ENCODE peak calls at places on chromosomes 4 and X, in nine cellular contexts. O, T, L, V, F, Q, J, N and M are unnamed samples. For H3K4me1, the result is how much of the 10 kb centered on the place peaks cover.

GRCh38 chr4:5370286-5370685 is 319.0 kb downstream of the STK32B start:
- DNase-seq in L (no peak), J (no peak), T (no peak), V (no peak), F (no peak), N (no peak), O (no peak), Q (no peak), M (no peak)

GRCh38 chr4:81314196-81314896 is 99.3 kb upstream of the PRKG2 start:
- DNase-seq in V (no peak), T (peak), L (peak), N (no peak), Q (no peak), F (no peak), O (peak), J (no peak), M (peak)

GRCh38 chrX:36344301-36344700 is 424.8 kb downstream of the CFAP47 start:
- DNase-seq in J (no peak), N (no peak), T (no peak), F (no peak), O (no peak), V (no peak), L (no peak), Q (no peak), M (no peak)

GRCh38 chr4:150116506-150116905 is 38.3 kb downstream of the DCLK2 start:
- DNase-seq in Q (no peak), T (no peak), F (no peak), L (no peak), O (no peak), N (no peak), V (no peak), J (no peak), M (no peak)

GRCh38 chr4:76955187-76955586 is 5.6 kb downstream of the SEPTIN11 start:
- DNase-seq in V (no peak), J (no peak), O (no peak), Q (no peak), N (no peak), T (no peak), L (peak), F (no peak), M (no peak)

GRCh38 chr4:52106701-52107100 is 55.6 kb downstream of the SPATA18 start:
- DNase-seq in T (no peak), F (no peak), J (no peak), L (no peak), V (no peak), O (no peak), N (no peak), Q (no peak), M (no peak)

GRCh38 chr4:77818667-77819408 is at the start of gene CNOT6L:
- DNase-seq in O (peak), Q (peak), T (peak), N (peak), F (peak), V (peak), J (peak), L (peak), M (peak)

GRCh38 chr4:72112514-72113156 is 80.8 kb downstream of the NPFFR2 start:
- DNase-seq in Q (no peak), N (peak), O (no peak), F (no peak), V (no peak), T (no peak), L (peak), J (no peak), M (peak)

GRCh38 chrX:115689931-115690330 is 129.0 kb downstream of the PLS3 start:
- DNase-seq in J (no peak), T (no peak), V (no peak), O (no peak), Q (no peak), N (no peak), F (no peak), L (peak), M (no peak)

GRCh38 chr4:121070696-121071639 is 1.4 kb downstream of the NDNF start:
- DNase-seq in V (no peak), Q (no peak), F (peak), N (no peak), L (peak), O (peak), J (no peak), T (peak), M (no peak)

GRCh38 chr4:2370597-2371320 is 47.7 kb downstream of the ZFYVE28 start:
- DNase-seq in T (no peak), J (no peak), Q (no peak), O (no peak), F (no peak), N (no peak), V (no peak), L (no peak), M (no peak)

GRCh38 chrX:45710081-45710801 is 509.6 kb upstream of the DIPK2B start:
- DNase-seq in J (no peak), O (no peak), F (no peak), V (no peak), Q (no peak), T (no peak), L (peak), N (no peak), M (no peak)

GRCh38 chrX:136635235-136635634 is 12.7 kb upstream of the CD40LG start:
- DNase-seq in L (no peak), O (no peak), J (no peak), N (no peak), V (no peak), Q (no peak), T (no peak), F (no peak), M (peak)

GRCh38 chr4:116668190-116668589 is 417.2 kb downstream of the TRAM1L1 start:
- DNase-seq in N (no peak), L (no peak), Q (no peak), T (no peak), F (no peak), J (no peak), O (no peak), V (no peak), M (no peak)

GRCh38 chr4:4941741-4942140 is 77.5 kb downstream of the CYTL1 start:
- DNase-seq in F (no peak), J (no peak), N (no peak), V (no peak), L (no peak), Q (no peak), O (no peak), T (no peak), M (no peak)

GRCh38 chr4:177778623-177779022 is 336.4 kb upstream of the AGA start:
- DNase-seq in L (no peak), F (no peak), V (no peak), Q (no peak), J (no peak), O (no peak), T (no peak), N (no peak), M (no peak)

GRCh38 chrX:19906293-19906692 is 18.9 kb upstream of the SH3KBP1 start:
- DNase-seq in F (no peak), J (no peak), T (no peak), Q (no peak), N (no peak), L (no peak), O (peak), V (no peak), M (no peak)

GRCh38 chr4:177554966-177555574 is 112.8 kb upstream of the AGA start:
- DNase-seq in J (no peak), N (peak), F (no peak), Q (no peak), V (no peak), L (peak), O (peak), T (no peak), M (peak)

GRCh38 chr4:63717384-63717783 is 691.9 kb downstream of the TECRL start:
- DNase-seq in N (peak), Q (no peak), L (peak), O (no peak), V (no peak), J (no peak), T (no peak), F (no peak), M (peak)

GRCh38 chrX:64204701-64205440 is 637 bp downstream of the AMER1 start:
- DNase-seq in Q (peak), N (peak), F (peak), V (no peak), J (peak), L (peak), T (peak), O (peak), M (peak)

GRCh38 chr4:141497627-141498026 is 138.8 kb upstream of the IL15 start:
- DNase-seq in Q (no peak), O (no peak), F (no peak), T (no peak), N (no peak), V (no peak), J (no peak), L (no peak), M (no peak)

GRCh38 chr4:140047017-140047640 is 106.9 kb downstream of the MAML3 start:
- DNase-seq in J (peak), V (no peak), L (peak), T (peak), F (no peak), O (no peak), Q (no peak), N (no peak), M (no peak)
- H3K4me3 ChIP-seq in J (peak), V (no peak), L (no peak), T (no peak), F (no peak), O (no peak), Q (no peak), N (no peak), M (no peak)

GRCh38 chr4:184352891-184353290 is 121.5 kb downstream of the IRF2 start:
- DNase-seq in N (no peak), Q (no peak), F (no peak), J (no peak), L (no peak), T (no peak), O (no peak), V (no peak), M (no peak)

GRCh38 chr4:184350213-184350817 is 124.0 kb downstream of the IRF2 start:
- DNase-seq in J (no peak), O (no peak), T (no peak), F (no peak), N (no peak), V (no peak), Q (no peak), L (no peak), M (no peak)

GRCh38 chr4:184349283-184350039 is 124.9 kb downstream of the IRF2 start:
- DNase-seq in F (peak), L (no peak), V (no peak), Q (no peak), O (peak), T (peak), J (no peak), N (no peak), M (peak)

GRCh38 chr4:184351560-184352451 is 122.5 kb downstream of the IRF2 start:
- DNase-seq in O (no peak), N (no peak), J (no peak), V (no peak), Q (no peak), T (no peak), L (no peak), F (no peak), M (no peak)

GRCh38 chr4:184350964-184351363 is 123.4 kb downstream of the IRF2 start:
- DNase-seq in L (no peak), T (no peak), V (no peak), F (no peak), Q (no peak), J (no peak), N (no peak), O (no peak), M (no peak)
- H3K4me1 ChIP-seq in L (under half), T (under half), V (under half), F (under half), Q (under half), J (under half), N (under half), O (under half), M (under half)

GRCh38 chr4:7929530-7929951 is 10.1 kb downstream of the AFAP1 start:
- DNase-seq in Q (no peak), J (peak), O (peak), L (no peak), N (no peak), T (no peak), F (peak), V (no peak), M (peak)

GRCh38 chr4:7924570-7924969 is 15.1 kb downstream of the AFAP1 start:
- DNase-seq in J (no peak), Q (no peak), T (no peak), N (no peak), O (no peak), V (no peak), F (no peak), L (no peak), M (no peak)

GRCh38 chr4:7924163-7924562 is 15.5 kb downstream of the AFAP1 start:
- DNase-seq in F (no peak), J (no peak), O (no peak), L (no peak), N (no peak), T (no peak), Q (no peak), V (no peak), M (no peak)

GRCh38 chr4:7928711-7929505 is 10.8 kb downstream of the AFAP1 start:
- DNase-seq in J (no peak), V (no peak), N (no peak), O (no peak), L (no peak), Q (no peak), T (no peak), F (peak), M (no peak)

GRCh38 chr4:7926822-7927221 is 12.8 kb downstream of the AFAP1 start:
- DNase-seq in J (no peak), T (no peak), O (no peak), Q (no peak), F (peak), V (no peak), N (no peak), L (no peak), M (no peak)
- H3K4me3 ChIP-seq in J (no peak), T (no peak), O (no peak), Q (no peak), F (no peak), V (no peak), N (no peak), L (no peak), M (no peak)

DNA sequence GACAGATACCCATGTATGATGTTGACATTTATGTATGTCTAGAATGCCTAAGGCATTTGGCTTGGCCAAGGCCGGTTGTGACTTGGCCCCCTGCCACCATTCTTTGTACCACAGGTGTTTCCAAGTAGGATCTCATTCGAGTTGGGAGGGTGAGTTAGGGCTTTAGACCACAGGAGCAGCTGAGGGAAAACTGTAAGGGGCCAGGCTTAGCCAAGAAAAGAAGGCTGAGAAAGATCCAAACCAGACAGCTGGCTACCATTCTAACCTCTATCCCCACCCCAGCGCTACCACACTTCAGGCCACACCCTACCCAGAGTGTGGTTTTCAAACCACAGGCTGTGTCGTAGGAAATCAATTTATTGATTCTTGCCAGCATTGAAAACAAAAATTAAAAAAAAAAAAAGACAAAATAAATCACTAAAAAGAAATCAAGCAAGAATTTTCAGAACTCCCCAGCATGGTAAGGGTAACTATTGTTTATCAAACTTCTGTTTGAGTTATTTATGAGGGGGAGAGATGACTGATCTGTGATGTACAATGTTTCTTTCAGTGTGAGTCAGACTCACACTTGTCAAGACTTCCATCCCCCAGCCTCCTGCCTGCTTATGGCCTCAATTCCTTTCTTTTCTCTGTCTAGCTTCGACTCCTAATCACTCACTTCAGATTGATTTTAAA is 9.9 kb downstream of the TMSB4X start:
- DNase-seq in N (peak), F (peak), T (no peak), L (peak), Q (no peak), J (peak), V (no peak), O (peak), M (no peak)
- H3K4me1 ChIP-seq in N (under half), F (under half), T (under half), L (under half), Q (under half), J (under half), V (half or more), O (under half), M (under half)